ENCODE peak calls at places on chromosomes 13 and 19, in seven cellular contexts. One of them, this sample, is unnamed.

GRCh38 chr19:4380254-4380727 is 20.1 kb downstream of the SH3GL1 start:
- DNase-seq in heart right ventricle: peak
- DNase-seq in sigmoid colon: peak
- DNase-seq in CD8-positive, alpha-beta T cell: peak
- DNase-seq in mammary epithelial cell: peak
- DNase-seq in cardiac fibroblast: no peak
- DNase-seq in epithelial cell of esophagus: peak
- DNase-seq in this sample: no peak

GRCh38 chr19:16051254-16052025 is 24.9 kb upstream of the TPM4 start:
- DNase-seq in epithelial cell of esophagus: no peak
- DNase-seq in CD8-positive, alpha-beta T cell: peak
- DNase-seq in heart right ventricle: no peak
- DNase-seq in mammary epithelial cell: peak
- DNase-seq in cardiac fibroblast: peak
- DNase-seq in sigmoid colon: no peak
- DNase-seq in this sample: no peak

GRCh38 chr19:39780894-39781293 is 2.2 kb downstream of the LEUTX start:
- DNase-seq in mammary epithelial cell: no peak
- DNase-seq in epithelial cell of esophagus: no peak
- DNase-seq in sigmoid colon: no peak
- DNase-seq in heart right ventricle: no peak
- DNase-seq in CD8-positive, alpha-beta T cell: no peak
- DNase-seq in cardiac fibroblast: no peak
- DNase-seq in this sample: no peak

GRCh38 chr19:2695288-2695866 is 7.1 kb downstream of the GNG7 start:
- DNase-seq in epithelial cell of esophagus: no peak
- DNase-seq in CD8-positive, alpha-beta T cell: no peak
- DNase-seq in mammary epithelial cell: peak
- DNase-seq in sigmoid colon: no peak
- DNase-seq in cardiac fibroblast: no peak
- DNase-seq in heart right ventricle: peak
- DNase-seq in this sample: peak

GRCh38 chr13:24216176-24216575 is 55.7 kb downstream of the SPATA13 start:
- DNase-seq in heart right ventricle: no peak
- DNase-seq in CD8-positive, alpha-beta T cell: no peak
- DNase-seq in sigmoid colon: no peak
- DNase-seq in epithelial cell of esophagus: peak
- DNase-seq in mammary epithelial cell: peak
- DNase-seq in cardiac fibroblast: no peak
- DNase-seq in this sample: no peak

GRCh38 chr19:47445937-47446402 is 25.7 kb downstream of the SLC8A2 start:
- DNase-seq in epithelial cell of esophagus: peak
- DNase-seq in CD8-positive, alpha-beta T cell: peak
- DNase-seq in sigmoid colon: no peak
- DNase-seq in heart right ventricle: no peak
- DNase-seq in mammary epithelial cell: no peak
- DNase-seq in cardiac fibroblast: no peak
- DNase-seq in this sample: no peak

GRCh38 chr13:84446972-84447700 is 564.9 kb upstream of the SLITRK1 start:
- DNase-seq in heart right ventricle: no peak
- DNase-seq in epithelial cell of esophagus: peak
- DNase-seq in cardiac fibroblast: peak
- DNase-seq in mammary epithelial cell: no peak
- DNase-seq in CD8-positive, alpha-beta T cell: no peak
- DNase-seq in sigmoid colon: no peak
- DNase-seq in this sample: no peak

GRCh38 chr13:46571189-46571901 is 18.4 kb downstream of the LRCH1 start:
- DNase-seq in sigmoid colon: no peak
- DNase-seq in epithelial cell of esophagus: no peak
- DNase-seq in cardiac fibroblast: peak
- DNase-seq in CD8-positive, alpha-beta T cell: no peak
- DNase-seq in heart right ventricle: no peak
- DNase-seq in mammary epithelial cell: no peak
- DNase-seq in this sample: no peak

GRCh38 chr13:80787604-80788003 is 446.7 kb upstream of the SPRY2 start:
- DNase-seq in heart right ventricle: no peak
- DNase-seq in mammary epithelial cell: no peak
- DNase-seq in CD8-positive, alpha-beta T cell: no peak
- DNase-seq in epithelial cell of esophagus: no peak
- DNase-seq in cardiac fibroblast: no peak
- DNase-seq in sigmoid colon: no peak
- DNase-seq in this sample: no peak

GRCh38 chr13:62879071-62879470 is 1463.4 kb upstream of the PCDH20 start:
- DNase-seq in heart right ventricle: no peak
- DNase-seq in CD8-positive, alpha-beta T cell: no peak
- DNase-seq in mammary epithelial cell: no peak
- DNase-seq in cardiac fibroblast: peak
- DNase-seq in sigmoid colon: no peak
- DNase-seq in epithelial cell of esophagus: no peak
- DNase-seq in this sample: peak

GRCh38 chr13:99197257-99197651 is 3.4 kb upstream of the UBAC2 start:
- DNase-seq in sigmoid colon: no peak
- DNase-seq in cardiac fibroblast: no peak
- DNase-seq in heart right ventricle: no peak
- DNase-seq in epithelial cell of esophagus: no peak
- DNase-seq in CD8-positive, alpha-beta T cell: no peak
- DNase-seq in mammary epithelial cell: no peak
- DNase-seq in this sample: no peak

GRCh38 chr13:99159331-99160061 is 41.2 kb upstream of the UBAC2 start:
- DNase-seq in cardiac fibroblast: no peak
- DNase-seq in CD8-positive, alpha-beta T cell: no peak
- DNase-seq in epithelial cell of esophagus: no peak
- DNase-seq in heart right ventricle: no peak
- DNase-seq in sigmoid colon: no peak
- DNase-seq in mammary epithelial cell: no peak
- DNase-seq in this sample: no peak

GRCh38 chr13:31587696-31588266 is 151.5 kb upstream of the RXFP2 start:
- DNase-seq in mammary epithelial cell: no peak
- DNase-seq in cardiac fibroblast: no peak
- DNase-seq in epithelial cell of esophagus: no peak
- DNase-seq in sigmoid colon: no peak
- DNase-seq in heart right ventricle: no peak
- DNase-seq in CD8-positive, alpha-beta T cell: no peak
- DNase-seq in this sample: no peak

GRCh38 chr13:81395368-81395767 is 1054.4 kb upstream of the SPRY2 start:
- DNase-seq in CD8-positive, alpha-beta T cell: no peak
- DNase-seq in sigmoid colon: no peak
- DNase-seq in cardiac fibroblast: no peak
- DNase-seq in epithelial cell of esophagus: peak
- DNase-seq in heart right ventricle: no peak
- DNase-seq in mammary epithelial cell: no peak
- DNase-seq in this sample: no peak

GRCh38 chr13:23469901-23470525 is 36.5 kb upstream of the SACS start:
- DNase-seq in cardiac fibroblast: peak
- DNase-seq in mammary epithelial cell: no peak
- DNase-seq in heart right ventricle: no peak
- DNase-seq in sigmoid colon: no peak
- DNase-seq in epithelial cell of esophagus: no peak
- DNase-seq in CD8-positive, alpha-beta T cell: no peak
- DNase-seq in this sample: peak

GRCh38 chr19:45262570-45262969 is 11.5 kb downstream of the MARK4 start:
- DNase-seq in CD8-positive, alpha-beta T cell: no peak
- DNase-seq in sigmoid colon: no peak
- DNase-seq in mammary epithelial cell: no peak
- DNase-seq in heart right ventricle: no peak
- DNase-seq in epithelial cell of esophagus: no peak
- DNase-seq in cardiac fibroblast: no peak
- DNase-seq in this sample: no peak

DNA sequence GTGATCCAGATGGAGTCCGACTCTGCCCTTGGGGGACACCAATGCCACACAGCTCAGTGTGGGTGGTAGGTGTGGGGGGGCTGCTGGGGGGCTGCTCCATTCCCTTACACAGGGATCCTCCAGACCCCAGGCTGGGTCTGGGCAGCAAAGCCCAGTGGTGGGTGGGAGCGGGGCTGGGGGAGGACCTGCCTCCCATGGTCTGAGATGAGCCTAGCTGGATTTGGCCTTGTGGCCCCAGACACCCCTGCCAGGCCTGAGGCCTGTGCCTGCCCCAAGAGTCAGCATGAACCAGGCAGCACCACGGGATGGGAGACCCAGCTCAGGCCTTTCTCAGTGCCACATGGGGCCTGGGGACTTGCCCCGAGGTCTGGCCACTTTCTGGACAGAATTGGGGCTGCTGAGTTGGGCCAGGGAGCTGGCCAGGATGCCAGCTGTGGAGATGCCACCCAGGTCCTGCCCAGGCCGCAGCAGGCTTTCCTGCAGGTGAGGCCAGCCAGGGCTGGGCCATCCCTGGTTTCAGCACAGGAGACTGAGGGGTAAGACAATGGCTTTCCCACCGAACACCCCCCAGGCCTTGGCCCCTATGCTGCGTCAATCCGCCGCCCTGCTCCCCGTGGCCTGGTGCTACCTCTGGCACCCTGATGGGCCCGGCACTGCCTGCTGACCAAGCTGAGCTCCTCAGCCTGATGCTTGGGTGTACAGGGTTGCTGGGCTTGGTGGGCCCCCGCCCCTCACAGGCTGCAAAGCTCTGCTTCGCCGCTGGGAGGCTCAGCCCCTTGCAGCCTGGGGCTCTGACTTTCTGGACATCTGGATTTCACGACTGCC is 24.2 kb downstream of the CEBPG start:
- DNase-seq in heart right ventricle: no peak
- DNase-seq in sigmoid colon: peak
- DNase-seq in epithelial cell of esophagus: no peak
- DNase-seq in mammary epithelial cell: no peak
- DNase-seq in cardiac fibroblast: no peak
- DNase-seq in CD8-positive, alpha-beta T cell: no peak
- DNase-seq in this sample: no peak
- TF ChIP-seq CTCF in heart right ventricle: no peak
- TF ChIP-seq CTCF in sigmoid colon: no peak
- TF ChIP-seq CTCF in epithelial cell of esophagus: no peak
- TF ChIP-seq CTCF in mammary epithelial cell: no peak
- TF ChIP-seq CTCF in cardiac fibroblast: peak
- TF ChIP-seq CTCF in CD8-positive, alpha-beta T cell: no peak
- TF ChIP-seq CTCF in this sample: peak

DNA sequence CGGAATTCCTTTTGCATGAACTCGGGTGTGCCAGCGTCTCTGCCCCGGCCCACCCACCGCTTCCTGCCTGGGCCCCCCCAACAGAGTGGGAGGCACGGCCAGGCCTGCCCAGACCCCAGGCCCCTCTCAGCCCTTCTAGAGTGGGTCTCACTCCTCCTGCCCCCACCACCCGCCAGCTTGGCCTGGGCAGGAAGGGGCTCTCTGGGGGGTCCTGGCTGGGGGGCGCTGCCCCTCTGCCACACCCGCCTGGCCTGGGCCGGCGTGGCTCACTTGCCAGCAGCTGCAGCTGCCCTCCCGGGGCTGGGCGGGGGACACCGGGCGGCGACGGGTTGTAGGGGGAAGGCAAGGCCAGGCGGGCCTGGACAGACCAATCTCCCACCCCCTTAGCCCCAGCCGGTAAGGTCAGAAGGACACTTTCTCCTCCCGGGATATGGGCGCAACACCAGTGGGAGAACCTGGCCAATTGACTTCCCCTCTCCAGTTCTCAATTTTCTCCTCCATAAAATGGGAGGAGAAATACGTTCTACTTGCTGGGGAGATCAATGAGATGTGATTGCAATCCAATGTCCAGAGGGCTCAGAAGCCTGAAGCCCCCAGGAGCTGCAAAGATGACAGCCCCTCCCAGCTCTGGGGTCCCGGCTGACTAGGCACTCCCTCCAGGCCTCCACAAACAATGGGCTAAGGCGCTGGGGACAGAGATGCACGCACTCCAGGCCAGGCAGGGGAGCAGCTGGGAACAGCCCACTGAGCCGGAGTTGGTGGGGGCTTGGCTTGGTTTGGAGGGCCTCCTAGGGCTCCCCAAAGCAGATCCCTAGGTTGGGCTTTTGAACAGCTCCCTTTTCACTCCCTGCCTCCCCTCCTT is 2.4 kb downstream of the CRLF1 start:
- DNase-seq in epithelial cell of esophagus: no peak
- DNase-seq in CD8-positive, alpha-beta T cell: no peak
- DNase-seq in cardiac fibroblast: no peak
- DNase-seq in sigmoid colon: no peak
- DNase-seq in mammary epithelial cell: no peak
- DNase-seq in heart right ventricle: no peak
- DNase-seq in this sample: no peak
- H3K4me3 ChIP-seq in epithelial cell of esophagus: no peak
- H3K4me3 ChIP-seq in CD8-positive, alpha-beta T cell: no peak
- H3K4me3 ChIP-seq in cardiac fibroblast: no peak
- H3K4me3 ChIP-seq in sigmoid colon: no peak
- H3K4me3 ChIP-seq in mammary epithelial cell: no peak
- H3K4me3 ChIP-seq in heart right ventricle: no peak
- H3K4me3 ChIP-seq in this sample: no peak

DNA sequence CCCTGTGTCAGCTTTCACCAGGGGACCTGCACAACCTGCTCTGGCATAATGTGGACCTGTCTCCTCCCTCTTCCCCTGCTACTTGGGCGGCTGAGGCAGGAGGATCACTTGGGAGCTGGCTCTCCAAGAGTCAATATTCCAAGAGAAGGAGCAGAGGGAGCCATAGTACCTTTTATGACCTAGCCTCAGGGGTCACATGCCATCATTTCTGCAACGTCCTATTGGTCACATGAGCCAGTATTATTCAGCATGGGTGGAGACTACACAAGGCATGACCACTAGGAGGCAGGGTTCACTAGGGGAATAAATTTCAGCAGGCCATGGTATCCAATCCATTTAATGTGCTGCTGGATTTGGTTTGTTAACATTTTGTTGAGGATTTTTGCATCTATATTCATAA is 12.0 kb upstream of the SHFL start:
- DNase-seq in heart right ventricle: no peak
- DNase-seq in cardiac fibroblast: peak
- DNase-seq in CD8-positive, alpha-beta T cell: peak
- DNase-seq in epithelial cell of esophagus: peak
- DNase-seq in sigmoid colon: no peak
- DNase-seq in mammary epithelial cell: peak
- DNase-seq in this sample: no peak
- TF ChIP-seq CTCF in heart right ventricle: no peak
- TF ChIP-seq CTCF in cardiac fibroblast: peak
- TF ChIP-seq CTCF in CD8-positive, alpha-beta T cell: peak
- TF ChIP-seq CTCF in epithelial cell of esophagus: peak
- TF ChIP-seq CTCF in sigmoid colon: no peak
- TF ChIP-seq CTCF in mammary epithelial cell: peak
- TF ChIP-seq CTCF in this sample: peak

GRCh38 chr19:48812094-48812929 is 1.5 kb upstream of the BCAT2 start:
- DNase-seq in sigmoid colon: peak
- DNase-seq in mammary epithelial cell: peak
- DNase-seq in CD8-positive, alpha-beta T cell: peak
- DNase-seq in epithelial cell of esophagus: peak
- DNase-seq in heart right ventricle: peak
- DNase-seq in cardiac fibroblast: peak
- DNase-seq in this sample: no peak
- H3K4me3 ChIP-seq in sigmoid colon: peak
- H3K4me3 ChIP-seq in mammary epithelial cell: peak
- H3K4me3 ChIP-seq in CD8-positive, alpha-beta T cell: peak
- H3K4me3 ChIP-seq in epithelial cell of esophagus: peak
- H3K4me3 ChIP-seq in heart right ventricle: peak
- H3K4me3 ChIP-seq in cardiac fibroblast: peak
- H3K4me3 ChIP-seq in this sample: peak

GRCh38 chr19:55536951-55537740 is at the start of gene SBK2:
- DNase-seq in epithelial cell of esophagus: no peak
- DNase-seq in mammary epithelial cell: no peak
- DNase-seq in cardiac fibroblast: no peak
- DNase-seq in heart right ventricle: no peak
- DNase-seq in CD8-positive, alpha-beta T cell: no peak
- DNase-seq in sigmoid colon: no peak
- DNase-seq in this sample: no peak
- TF ChIP-seq CTCF in epithelial cell of esophagus: no peak
- TF ChIP-seq CTCF in mammary epithelial cell: no peak
- TF ChIP-seq CTCF in cardiac fibroblast: peak
- TF ChIP-seq CTCF in heart right ventricle: no peak
- TF ChIP-seq CTCF in CD8-positive, alpha-beta T cell: no peak
- TF ChIP-seq CTCF in sigmoid colon: no peak
- TF ChIP-seq CTCF in this sample: peak

GRCh38 chr19:41521860-41522555 is 54.0 kb upstream of the CEACAM21 start:
- DNase-seq in sigmoid colon: no peak
- DNase-seq in mammary epithelial cell: no peak
- DNase-seq in heart right ventricle: no peak
- DNase-seq in CD8-positive, alpha-beta T cell: peak
- DNase-seq in epithelial cell of esophagus: no peak
- DNase-seq in cardiac fibroblast: no peak
- DNase-seq in this sample: no peak
- H3K4me3 ChIP-seq in sigmoid colon: peak
- H3K4me3 ChIP-seq in mammary epithelial cell: no peak
- H3K4me3 ChIP-seq in heart right ventricle: peak
- H3K4me3 ChIP-seq in CD8-positive, alpha-beta T cell: peak
- H3K4me3 ChIP-seq in epithelial cell of esophagus: no peak
- H3K4me3 ChIP-seq in cardiac fibroblast: no peak
- H3K4me3 ChIP-seq in this sample: no peak